ENCODE peak calls at places on chromosome 22, in six cellular contexts. One of them, this sample, is unnamed.

GRCh38 chr22:23898006-23898974 is 4.1 kb downstream of the MIF start:
- DNase-seq in fibroblast of villous mesenchyme: no peak
- DNase-seq in astrocyte of the spinal cord: no peak
- DNase-seq in suprapubic skin: no peak
- DNase-seq in thyroid gland: no peak
- DNase-seq in body of pancreas: no peak
- DNase-seq in this sample: no peak

GRCh38 chr22:43925433-43926348 is 2.1 kb downstream of the PNPLA3 start:
- DNase-seq in fibroblast of villous mesenchyme: peak
- DNase-seq in astrocyte of the spinal cord: no peak
- DNase-seq in suprapubic skin: no peak
- DNase-seq in thyroid gland: no peak
- DNase-seq in body of pancreas: no peak
- DNase-seq in this sample: peak

GRCh38 chr22:17102297-17102667 is 17.5 kb downstream of the IL17RA start:
- DNase-seq in fibroblast of villous mesenchyme: no peak
- DNase-seq in astrocyte of the spinal cord: no peak
- DNase-seq in suprapubic skin: no peak
- DNase-seq in thyroid gland: no peak
- DNase-seq in body of pancreas: no peak
- DNase-seq in this sample: no peak

GRCh38 chr22:17314472-17314871 is 54.8 kb upstream of the CECR2 start:
- DNase-seq in fibroblast of villous mesenchyme: no peak
- DNase-seq in astrocyte of the spinal cord: no peak
- DNase-seq in suprapubic skin: no peak
- DNase-seq in thyroid gland: peak
- DNase-seq in body of pancreas: no peak
- DNase-seq in this sample: no peak

GRCh38 chr22:47551438-47551788 is 789.0 kb downstream of the TBC1D22A start:
- DNase-seq in fibroblast of villous mesenchyme: no peak
- DNase-seq in astrocyte of the spinal cord: no peak
- DNase-seq in suprapubic skin: no peak
- DNase-seq in thyroid gland: no peak
- DNase-seq in body of pancreas: no peak
- DNase-seq in this sample: no peak

GRCh38 chr22:30602049-30602448 is 4.9 kb upstream of the TCN2 start:
- DNase-seq in fibroblast of villous mesenchyme: peak
- DNase-seq in astrocyte of the spinal cord: peak
- DNase-seq in suprapubic skin: no peak
- DNase-seq in thyroid gland: no peak
- DNase-seq in body of pancreas: no peak
- DNase-seq in this sample: no peak

GRCh38 chr22:17063372-17064106 is 21.3 kb upstream of the IL17RA start:
- DNase-seq in fibroblast of villous mesenchyme: no peak
- DNase-seq in astrocyte of the spinal cord: no peak
- DNase-seq in suprapubic skin: no peak
- DNase-seq in thyroid gland: no peak
- DNase-seq in body of pancreas: no peak
- DNase-seq in this sample: peak

GRCh38 chr22:23913306-23913660 is 19.1 kb downstream of the MIF start:
- DNase-seq in fibroblast of villous mesenchyme: no peak
- DNase-seq in astrocyte of the spinal cord: no peak
- DNase-seq in suprapubic skin: no peak
- DNase-seq in thyroid gland: no peak
- DNase-seq in body of pancreas: no peak
- DNase-seq in this sample: no peak

GRCh38 chr22:44225091-44225689 is 44.5 kb downstream of the PARVG start:
- DNase-seq in fibroblast of villous mesenchyme: no peak
- DNase-seq in astrocyte of the spinal cord: no peak
- DNase-seq in suprapubic skin: no peak
- DNase-seq in thyroid gland: no peak
- DNase-seq in body of pancreas: no peak
- DNase-seq in this sample: no peak

GRCh38 chr22:37678372-37678771 is 2.9 kb downstream of the LGALS1 start:
- DNase-seq in fibroblast of villous mesenchyme: no peak
- DNase-seq in astrocyte of the spinal cord: no peak
- DNase-seq in suprapubic skin: no peak
- DNase-seq in thyroid gland: no peak
- DNase-seq in body of pancreas: no peak
- DNase-seq in this sample: no peak

GRCh38 chr22:26990503-26991189 is 333.3 kb downstream of the MIAT start:
- DNase-seq in fibroblast of villous mesenchyme: no peak
- DNase-seq in astrocyte of the spinal cord: no peak
- DNase-seq in suprapubic skin: no peak
- DNase-seq in thyroid gland: peak
- DNase-seq in body of pancreas: no peak
- DNase-seq in this sample: no peak

GRCh38 chr22:18042685-18043084 is 18.3 kb upstream of the MICAL3 start:
- DNase-seq in fibroblast of villous mesenchyme: no peak
- DNase-seq in astrocyte of the spinal cord: no peak
- DNase-seq in suprapubic skin: no peak
- DNase-seq in thyroid gland: no peak
- DNase-seq in body of pancreas: no peak
- DNase-seq in this sample: no peak

GRCh38 chr22:28009272-28009827 is 90.3 kb upstream of the PITPNB start:
- DNase-seq in fibroblast of villous mesenchyme: peak
- DNase-seq in astrocyte of the spinal cord: peak
- DNase-seq in suprapubic skin: peak
- DNase-seq in thyroid gland: peak
- DNase-seq in body of pancreas: peak
- DNase-seq in this sample: peak

GRCh38 chr22:44702479-44703219 is 645 bp downstream of the PRR5 start:
- DNase-seq in fibroblast of villous mesenchyme: peak
- DNase-seq in astrocyte of the spinal cord: no peak
- DNase-seq in suprapubic skin: no peak
- DNase-seq in thyroid gland: peak
- DNase-seq in body of pancreas: peak
- DNase-seq in this sample: peak

GRCh38 chr22:47130883-47131610 is 368.6 kb downstream of the TBC1D22A start:
- DNase-seq in fibroblast of villous mesenchyme: no peak
- DNase-seq in astrocyte of the spinal cord: no peak
- DNase-seq in suprapubic skin: no peak
- DNase-seq in thyroid gland: no peak
- DNase-seq in body of pancreas: no peak
- DNase-seq in this sample: no peak

GRCh38 chr22:24466831-24467249 is 28.3 kb upstream of the UPB1 start:
- DNase-seq in fibroblast of villous mesenchyme: peak
- DNase-seq in astrocyte of the spinal cord: peak
- DNase-seq in suprapubic skin: no peak
- DNase-seq in thyroid gland: peak
- DNase-seq in body of pancreas: peak
- DNase-seq in this sample: peak

GRCh38 chr22:48746789-48747425 is 1080.8 kb downstream of the BRD1 start:
- DNase-seq in fibroblast of villous mesenchyme: no peak
- DNase-seq in astrocyte of the spinal cord: no peak
- DNase-seq in suprapubic skin: no peak
- DNase-seq in thyroid gland: no peak
- DNase-seq in body of pancreas: no peak
- DNase-seq in this sample: no peak

GRCh38 chr22:29479417-29480261 is at the start of gene NEFH:
- DNase-seq in fibroblast of villous mesenchyme: no peak
- DNase-seq in astrocyte of the spinal cord: no peak
- DNase-seq in suprapubic skin: no peak
- DNase-seq in thyroid gland: no peak
- DNase-seq in body of pancreas: no peak
- DNase-seq in this sample: no peak

GRCh38 chr22:45159652-45160462 is 3.9 kb upstream of the NUP50 start:
- DNase-seq in fibroblast of villous mesenchyme: peak
- DNase-seq in astrocyte of the spinal cord: no peak
- DNase-seq in suprapubic skin: no peak
- DNase-seq in thyroid gland: no peak
- DNase-seq in body of pancreas: peak
- DNase-seq in this sample: no peak

GRCh38 chr22:37626144-37626543 is 13.3 kb upstream of the SH3BP1 start:
- DNase-seq in fibroblast of villous mesenchyme: peak
- DNase-seq in astrocyte of the spinal cord: no peak
- DNase-seq in suprapubic skin: peak
- DNase-seq in thyroid gland: no peak
- DNase-seq in body of pancreas: no peak
- DNase-seq in this sample: no peak

GRCh38 chr22:29450222-29450621 is 11.8 kb downstream of the RFPL1 start:
- DNase-seq in fibroblast of villous mesenchyme: no peak
- DNase-seq in astrocyte of the spinal cord: no peak
- DNase-seq in suprapubic skin: no peak
- DNase-seq in thyroid gland: no peak
- DNase-seq in body of pancreas: no peak
- DNase-seq in this sample: peak

GRCh38 chr22:50473088-50473487 is 1.7 kb downstream of the SBF1 start:
- DNase-seq in fibroblast of villous mesenchyme: no peak
- DNase-seq in astrocyte of the spinal cord: no peak
- DNase-seq in suprapubic skin: no peak
- DNase-seq in thyroid gland: no peak
- DNase-seq in body of pancreas: no peak
- DNase-seq in this sample: no peak
- H3K4me3 ChIP-seq in fibroblast of villous mesenchyme: no peak
- H3K4me3 ChIP-seq in astrocyte of the spinal cord: no peak
- H3K4me3 ChIP-seq in suprapubic skin: peak
- H3K4me3 ChIP-seq in thyroid gland: no peak
- H3K4me3 ChIP-seq in body of pancreas: no peak
- H3K4me3 ChIP-seq in this sample: peak

DNA sequence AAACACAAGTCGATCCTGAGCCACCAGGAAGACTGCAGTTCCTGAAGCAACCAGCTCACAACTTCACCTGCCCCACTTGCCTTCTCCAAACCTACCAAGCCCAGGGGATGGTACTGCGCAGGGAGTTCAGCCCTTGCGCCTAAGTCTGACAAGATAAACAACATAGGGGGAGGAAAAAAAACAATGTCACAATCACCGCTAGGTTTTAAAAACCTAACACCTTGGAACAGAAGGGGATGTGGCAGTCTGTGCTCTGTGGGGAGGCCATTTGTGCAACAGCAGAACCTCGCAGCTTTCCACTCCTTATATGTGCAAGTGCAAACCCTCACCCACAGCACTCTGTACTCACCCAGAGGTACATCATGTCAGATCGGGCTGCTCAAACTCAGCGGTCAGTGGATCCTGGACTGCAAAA is 134.2 kb downstream of the RBFOX2 start:
- DNase-seq in fibroblast of villous mesenchyme: peak
- DNase-seq in astrocyte of the spinal cord: peak
- DNase-seq in suprapubic skin: no peak
- DNase-seq in thyroid gland: peak
- DNase-seq in body of pancreas: no peak
- DNase-seq in this sample: no peak
- H3K4me3 ChIP-seq in fibroblast of villous mesenchyme: peak
- H3K4me3 ChIP-seq in astrocyte of the spinal cord: peak
- H3K4me3 ChIP-seq in suprapubic skin: peak
- H3K4me3 ChIP-seq in thyroid gland: no peak
- H3K4me3 ChIP-seq in body of pancreas: no peak
- H3K4me3 ChIP-seq in this sample: no peak

GRCh38 chr22:32473388-32473952 is 1.1 kb upstream of the FBXO7 start:
- DNase-seq in fibroblast of villous mesenchyme: peak
- DNase-seq in astrocyte of the spinal cord: peak
- DNase-seq in suprapubic skin: peak
- DNase-seq in thyroid gland: peak
- DNase-seq in body of pancreas: no peak
- DNase-seq in this sample: peak
- H3K4me3 ChIP-seq in fibroblast of villous mesenchyme: no peak
- H3K4me3 ChIP-seq in astrocyte of the spinal cord: no peak
- H3K4me3 ChIP-seq in suprapubic skin: no peak
- H3K4me3 ChIP-seq in thyroid gland: no peak
- H3K4me3 ChIP-seq in body of pancreas: no peak
- H3K4me3 ChIP-seq in this sample: no peak

GRCh38 chr22:21102659-21103267 is 57.0 kb downstream of the LRRC74B start:
- DNase-seq in fibroblast of villous mesenchyme: peak
- DNase-seq in astrocyte of the spinal cord: peak
- DNase-seq in suprapubic skin: no peak
- DNase-seq in thyroid gland: peak
- DNase-seq in body of pancreas: peak
- DNase-seq in this sample: peak

GRCh38 chr22:21103633-21104032 is 57.9 kb downstream of the LRRC74B start:
- DNase-seq in fibroblast of villous mesenchyme: no peak
- DNase-seq in astrocyte of the spinal cord: no peak
- DNase-seq in suprapubic skin: no peak
- DNase-seq in thyroid gland: no peak
- DNase-seq in body of pancreas: no peak
- DNase-seq in this sample: no peak

GRCh38 chr22:21105294-21105693 is 59.5 kb downstream of the LRRC74B start:
- DNase-seq in fibroblast of villous mesenchyme: no peak
- DNase-seq in astrocyte of the spinal cord: no peak
- DNase-seq in suprapubic skin: no peak
- DNase-seq in thyroid gland: no peak
- DNase-seq in body of pancreas: no peak
- DNase-seq in this sample: no peak

GRCh38 chr22:21106000-21106399 is 60.3 kb downstream of the LRRC74B start:
- DNase-seq in fibroblast of villous mesenchyme: no peak
- DNase-seq in astrocyte of the spinal cord: no peak
- DNase-seq in suprapubic skin: no peak
- DNase-seq in thyroid gland: no peak
- DNase-seq in body of pancreas: no peak
- DNase-seq in this sample: no peak

DNA sequence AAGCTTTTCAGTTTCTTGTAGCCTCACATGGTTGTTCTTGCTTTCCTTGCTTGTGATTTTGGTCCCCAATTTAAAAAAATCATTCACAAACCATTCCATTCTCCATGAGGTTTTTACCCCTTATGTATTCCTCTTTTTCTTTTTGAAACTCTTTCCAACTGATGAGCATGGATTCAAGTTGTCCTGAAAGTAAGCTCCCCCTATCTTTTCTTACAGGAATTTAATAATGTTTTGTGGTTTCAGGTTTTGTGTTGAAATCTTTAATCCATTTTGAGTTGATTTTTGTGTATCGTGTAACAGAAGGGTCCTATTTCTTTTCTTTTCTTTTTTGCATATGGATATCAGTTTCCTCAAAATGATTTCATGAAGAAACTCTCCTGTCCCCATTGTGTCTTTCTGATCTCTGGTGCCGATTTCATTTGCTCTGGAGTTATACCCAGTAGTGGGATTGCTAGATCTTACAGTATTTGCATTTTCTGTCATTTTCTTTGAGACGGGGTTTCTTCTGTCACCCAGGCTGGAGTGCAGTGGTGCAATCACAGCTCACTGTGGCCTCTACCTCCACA is 58.5 kb downstream of the LRRC74B start:
- DNase-seq in fibroblast of villous mesenchyme: no peak
- DNase-seq in astrocyte of the spinal cord: no peak
- DNase-seq in suprapubic skin: no peak
- DNase-seq in thyroid gland: no peak
- DNase-seq in body of pancreas: no peak
- DNase-seq in this sample: no peak
- H3K4me3 ChIP-seq in fibroblast of villous mesenchyme: no peak
- H3K4me3 ChIP-seq in astrocyte of the spinal cord: no peak
- H3K4me3 ChIP-seq in suprapubic skin: no peak
- H3K4me3 ChIP-seq in thyroid gland: no peak
- H3K4me3 ChIP-seq in body of pancreas: no peak
- H3K4me3 ChIP-seq in this sample: no peak

GRCh38 chr22:19722915-19723164 is 499 bp upstream of the GP1BB start:
- DNase-seq in fibroblast of villous mesenchyme: no peak
- DNase-seq in astrocyte of the spinal cord: no peak
- DNase-seq in suprapubic skin: no peak
- DNase-seq in thyroid gland: no peak
- DNase-seq in body of pancreas: no peak
- DNase-seq in this sample: no peak
- H3K4me3 ChIP-seq in fibroblast of villous mesenchyme: no peak
- H3K4me3 ChIP-seq in astrocyte of the spinal cord: no peak
- H3K4me3 ChIP-seq in suprapubic skin: no peak
- H3K4me3 ChIP-seq in thyroid gland: no peak
- H3K4me3 ChIP-seq in body of pancreas: no peak
- H3K4me3 ChIP-seq in this sample: no peak

GRCh38 chr22:20422271-20422958 is 15.2 kb downstream of the SCARF2 start:
- DNase-seq in fibroblast of villous mesenchyme: peak
- DNase-seq in astrocyte of the spinal cord: peak
- DNase-seq in suprapubic skin: peak
- DNase-seq in thyroid gland: no peak
- DNase-seq in body of pancreas: no peak
- DNase-seq in this sample: no peak
- H3K4me3 ChIP-seq in fibroblast of villous mesenchyme: no peak
- H3K4me3 ChIP-seq in astrocyte of the spinal cord: no peak
- H3K4me3 ChIP-seq in suprapubic skin: no peak
- H3K4me3 ChIP-seq in thyroid gland: no peak
- H3K4me3 ChIP-seq in body of pancreas: no peak
- H3K4me3 ChIP-seq in this sample: no peak